ENCODE peak calls at places on chromosome 5, in five cellular contexts. B, J, P, X and C are unnamed samples.

GRCh38 chr5:137040641-137041340 is 458.3 kb downstream of the SPOCK1 start:
- DNase-seq in P (no peak), X (no peak), B (no peak), J (no peak), C (no peak)

GRCh38 chr5:116766470-116766947 is 191.9 kb upstream of the SEMA6A start:
- DNase-seq in P (no peak), B (peak), J (no peak), X (peak), C (no peak)

GRCh38 chr5:127957183-127957582 is 126.4 kb upstream of the SLC12A2 start:
- DNase-seq in X (peak), B (peak), J (no peak), P (no peak), C (no peak)

GRCh38 chr5:136619556-136619955 is 254.2 kb upstream of the TRPC7 start:
- DNase-seq in J (no peak), B (no peak), P (no peak), X (no peak), C (no peak)

GRCh38 chr5:151093476-151093889 is 12.6 kb upstream of the TNIP1 start:
- DNase-seq in B (no peak), J (no peak), X (peak), P (no peak), C (no peak)

GRCh38 chr5:173032730-173033129 is 23.4 kb upstream of the CREBRF start:
- DNase-seq in X (no peak), P (no peak), B (no peak), J (no peak), C (no peak)

GRCh38 chr5:127585661-127586060 is 63.2 kb upstream of the CTXN3 start:
- DNase-seq in J (no peak), X (no peak), B (no peak), P (no peak), C (no peak)

GRCh38 chr5:35884125-35884788 is 27.6 kb downstream of the IL7R start:
- DNase-seq in J (no peak), X (peak), P (no peak), B (no peak), C (no peak)

GRCh38 chr5:72160959-72161358 is 53.7 kb downstream of the MAP1B start:
- DNase-seq in X (no peak), J (no peak), P (no peak), B (no peak), C (no peak)

GRCh38 chr5:127838661-127839060 is 135.5 kb downstream of the CCDC192 start:
- DNase-seq in X (peak), B (no peak), J (no peak), P (peak), C (no peak)

GRCh38 chr5:144598451-144599068 is 427.9 kb downstream of the KCTD16 start:
- DNase-seq in B (no peak), J (peak), X (no peak), P (no peak), C (no peak)
- H3K4me3 ChIP-seq in B (peak), J (peak), X (no peak), P (no peak), C (no peak)

GRCh38 chr5:142794527-142794926 is 24.4 kb downstream of the ARHGAP26 start:
- DNase-seq in X (no peak), B (no peak), J (no peak), P (no peak), C (no peak)

GRCh38 chr5:142795246-142795645 is 25.1 kb downstream of the ARHGAP26 start:
- DNase-seq in B (no peak), X (no peak), J (no peak), P (peak), C (no peak)

GRCh38 chr5:142792865-142793232 is 22.7 kb downstream of the ARHGAP26 start:
- DNase-seq in J (no peak), X (no peak), P (no peak), B (no peak), C (no peak)

GRCh38 chr5:142789206-142789605 is 19.0 kb downstream of the ARHGAP26 start:
- DNase-seq in P (no peak), X (no peak), B (no peak), J (no peak), C (no peak)

GRCh38 chr5:142792012-142792864 is 22.1 kb downstream of the ARHGAP26 start:
- DNase-seq in X (no peak), P (no peak), J (no peak), B (no peak), C (no peak)
- H3K27ac ChIP-seq in X (no peak), P (no peak), J (no peak), B (no peak), C (no peak)

GRCh38 chr5:160438316-160439204 is 16.9 kb downstream of the PTTG1 start:
- DNase-seq in J (peak), X (peak), P (peak), B (peak), C (no peak)
- H3K4me3 ChIP-seq in J (peak), X (peak), P (peak), B (peak), C (peak)

GRCh38 chr5:169803077-169803981 is 166.3 kb downstream of the DOCK2 start:
- DNase-seq in B (peak), J (no peak), P (no peak), X (peak), C (no peak)

GRCh38 chr5:169808118-169808581 is 171.1 kb downstream of the DOCK2 start:
- DNase-seq in B (no peak), P (no peak), J (no peak), X (no peak), C (no peak)

GRCh38 chr5:169805937-169806700 is 169.0 kb downstream of the DOCK2 start:
- DNase-seq in B (no peak), J (no peak), X (no peak), P (no peak), C (no peak)

GRCh38 chr5:169804861-169805260 is 167.8 kb downstream of the DOCK2 start:
- DNase-seq in X (peak), B (no peak), J (no peak), P (no peak), C (no peak)

DNA sequence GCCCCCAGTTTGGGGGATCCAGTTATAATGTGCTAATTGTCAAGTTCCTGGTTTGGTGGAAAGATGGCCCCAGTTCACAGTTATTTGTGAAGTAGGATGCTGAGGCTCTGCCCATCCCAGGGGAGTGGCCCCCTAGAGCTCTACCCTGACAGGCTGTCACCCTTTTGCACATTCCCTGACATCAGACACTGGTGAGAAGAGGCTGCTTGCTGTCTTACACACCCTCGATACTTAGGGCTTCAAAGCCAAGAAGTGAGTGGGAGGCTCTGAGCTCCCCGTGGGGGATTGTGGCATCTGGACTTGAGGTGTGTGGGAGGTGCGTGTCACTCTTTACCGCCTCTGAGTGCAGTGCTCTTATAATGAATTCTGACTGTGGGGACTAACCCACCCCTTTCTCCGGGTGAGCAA is 168.5 kb downstream of the DOCK2 start:
- DNase-seq in B (no peak), P (peak), J (no peak), X (no peak), C (no peak)
- H3K27ac ChIP-seq in B (no peak), P (peak), J (no peak), X (peak), C (no peak)

GRCh38 chr5:16675747-16676255 is 59.0 kb upstream of the RETREG1 start:
- DNase-seq in X (no peak), J (no peak), B (no peak), P (no peak), C (no peak)

GRCh38 chr5:16669776-16670175 is 53.0 kb upstream of the RETREG1 start:
- DNase-seq in X (peak), B (no peak), P (no peak), J (no peak), C (no peak)

GRCh38 chr5:16674750-16675149 is 58.0 kb upstream of the RETREG1 start:
- DNase-seq in X (no peak), B (no peak), P (no peak), J (no peak), C (no peak)

GRCh38 chr5:16671208-16671607 is 54.4 kb upstream of the RETREG1 start:
- DNase-seq in J (no peak), P (no peak), B (no peak), X (no peak), C (no peak)

DNA sequence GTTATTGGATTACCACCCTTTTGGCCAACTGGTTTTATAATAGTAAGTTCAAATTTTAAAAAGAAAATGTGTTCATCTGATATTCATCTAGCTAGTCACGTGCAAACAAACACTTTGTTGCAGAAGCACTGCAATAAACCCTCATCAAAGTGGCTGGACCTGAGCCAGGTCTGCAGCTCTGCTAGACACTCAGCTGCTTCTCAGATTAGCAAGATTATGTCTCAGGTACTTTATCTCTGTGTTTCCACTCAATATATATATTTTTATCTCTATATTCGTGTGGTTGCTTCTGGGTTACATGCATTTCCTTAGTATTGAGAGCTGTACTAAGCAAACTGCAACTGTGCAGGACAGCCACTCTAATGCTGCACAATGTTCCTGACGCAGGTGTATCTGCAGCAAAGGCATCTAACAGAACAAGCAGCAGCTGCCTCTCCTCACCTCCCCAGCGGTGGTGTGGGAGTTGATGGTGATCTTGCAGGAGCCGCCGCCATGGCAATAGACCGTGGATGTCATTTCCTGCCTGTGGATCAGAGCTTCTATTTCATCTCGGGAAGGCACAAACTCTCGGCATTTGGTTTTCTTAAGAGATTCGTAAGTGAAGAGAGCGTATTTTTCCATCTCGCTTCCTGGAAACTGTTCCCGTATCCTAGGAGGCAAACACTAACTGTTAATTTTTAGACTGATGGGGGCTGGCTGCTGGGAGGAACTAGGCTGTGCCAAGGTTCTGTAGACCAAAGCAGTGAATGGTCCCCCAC is 56.6 kb upstream of the RETREG1 start:
- DNase-seq in X (no peak), P (no peak), B (no peak), J (no peak), C (no peak)
- H3K4me3 ChIP-seq in X (no peak), P (no peak), B (no peak), J (no peak), C (no peak)

DNA sequence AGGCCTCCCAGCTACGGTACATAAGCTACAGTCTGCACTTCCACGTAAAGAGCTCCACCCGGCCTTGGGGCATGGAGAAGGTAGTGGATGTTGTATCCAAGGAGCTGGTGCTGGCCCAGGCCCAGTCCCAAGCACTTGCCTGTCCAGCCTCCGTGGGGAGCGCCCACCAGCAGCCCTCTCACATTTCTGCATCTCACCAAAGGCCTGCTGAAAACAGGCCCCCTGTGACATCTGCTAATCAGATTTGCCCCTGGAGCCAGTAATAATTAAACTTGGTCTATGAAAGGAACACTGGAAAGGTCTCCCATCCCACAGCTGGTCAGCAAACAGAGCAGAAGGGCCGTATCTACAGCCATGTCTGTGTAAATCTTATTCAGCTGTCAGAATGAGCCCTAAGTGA is 100.4 kb downstream of the LHFPL2 start:
- DNase-seq in X (no peak), B (no peak), P (no peak), J (no peak), C (no peak)
- H3K27ac ChIP-seq in X (peak), B (peak), P (no peak), J (peak), C (peak)